ENCODE peak calls at places on chromosomes 5 and 9, in five cellular contexts. R is stimulated activated naive B cell treated with anti-CD40 and anti-IgM and Interleukin-4, amounts not matched to agents 10 μg/mL and 1 μg/mL and 100 μg/mL, for 72 hours; P is GM23338; E is COLO829; F is sciatic nerve. Q is an unnamed sample.

GRCh38 chr9:126301985-126302603 is 24.5 kb upstream of the MVB12B start:
- DNase-seq in E (peak), R (peak), P (peak), F (no peak), Q (peak)

GRCh38 chr9:114155967-114156294 is 594 bp downstream of the COL27A1 start:
- DNase-seq in P (peak), R (no peak), E (no peak), F (no peak), Q (no peak)

GRCh38 chr9:122536138-122536537 is 9.0 kb upstream of the OR1N1 start:
- DNase-seq in E (no peak), R (no peak), P (no peak), F (no peak), Q (no peak)

GRCh38 chr5:132489871-132490483 is 596 bp downstream of the IRF1 start:
- DNase-seq in E (no peak), R (peak), P (peak), F (peak), Q (peak)

GRCh38 chr9:22514866-22515265 is 68.2 kb downstream of the DMRTA1 start:
- DNase-seq in P (no peak), E (no peak), F (no peak), R (no peak), Q (no peak)

GRCh38 chr9:135702002-135702721 is at the start of gene KCNT1:
- DNase-seq in P (peak), E (peak), R (peak), F (no peak), Q (peak)

GRCh38 chr9:115808108-115808507 is 345.5 kb upstream of the PAPPA start:
- DNase-seq in P (no peak), R (no peak), E (no peak), F (no peak), Q (no peak)

GRCh38 chr5:78405820-78406750 is 45.7 kb downstream of the SCAMP1 start:
- DNase-seq in F (no peak), E (peak), P (no peak), R (no peak), Q (peak)

GRCh38 chr9:99368341-99369326 is 146.6 kb downstream of the SEC61B start:
- DNase-seq in E (peak), F (peak), P (peak), R (peak), Q (peak)

GRCh38 chr9:6715755-6716643 is 41.8 kb upstream of the KDM4C start:
- DNase-seq in E (no peak), F (peak), R (peak), P (peak), Q (peak)

GRCh38 chr9:136665111-136665703 is 2.5 kb downstream of the EGFL7 start:
- DNase-seq in P (peak), F (no peak), R (no peak), E (no peak), Q (peak)

GRCh38 chr9:71552480-71552879 is 215.8 kb downstream of the CEMIP2 start:
- DNase-seq in F (no peak), P (peak), E (no peak), R (no peak), Q (no peak)

GRCh38 chr9:113645972-113646241 is 182.4 kb downstream of the RGS3 start:
- DNase-seq in F (peak), P (no peak), R (no peak), E (no peak), Q (no peak)

GRCh38 chr9:112044183-112044582 is 130.9 kb downstream of the SUSD1 start:
- DNase-seq in R (no peak), P (no peak), E (no peak), F (no peak), Q (no peak)

GRCh38 chr5:115944501-115944900 is 17.8 kb upstream of the LVRN start:
- DNase-seq in E (no peak), F (no peak), P (no peak), R (no peak), Q (no peak)

GRCh38 chr9:117715411-117715989 is 11.3 kb downstream of the TLR4 start:
- DNase-seq in F (no peak), R (no peak), E (no peak), P (no peak), Q (peak)

GRCh38 chr9:125993423-125993935 is 246.3 kb downstream of the PBX3 start:
- DNase-seq in P (no peak), E (no peak), R (no peak), F (no peak), Q (no peak)

GRCh38 chr5:131545856-131546255 is 89.2 kb downstream of the RAPGEF6 start:
- DNase-seq in F (no peak), E (no peak), R (no peak), P (no peak), Q (no peak)

GRCh38 chr9:123957168-123957721 is 27.3 kb upstream of the DENND1A start:
- DNase-seq in E (no peak), R (no peak), F (no peak), P (no peak), Q (no peak)

Q was measured in dermis blood vessel endothelial cell.